ENCODE peak calls at places on chromosomes 3 and 15, in five cellular contexts. H is foreskin keratinocyte, O is mammary epithelial cell, P is mucosa of descending colon, F is ovary. C is an unnamed sample.

GRCh38 chr15:73239564-73240208 is 129.1 kb downstream of the HCN4 start:
- DNase-seq in H (no peak), P (no peak), F (no peak), O (peak), C (no peak)

GRCh38 chr15:40269604-40270003 is 13.3 kb downstream of the ANKRD63 start:
- DNase-seq in O (no peak), H (no peak), F (no peak), P (no peak), C (no peak)

GRCh38 chr3:178146406-178146831 is 389.8 kb upstream of the KCNMB2 start:
- DNase-seq in P (no peak), H (no peak), O (no peak), F (no peak), C (no peak)

GRCh38 chr3:184648726-184649125 is 63.1 kb downstream of the MAGEF1 start:
- DNase-seq in P (no peak), F (no peak), H (no peak), O (no peak), C (no peak)

GRCh38 chr3:160661660-160662059 is 15.3 kb upstream of the ARL14 start:
- DNase-seq in F (no peak), H (no peak), P (no peak), O (no peak), C (no peak)

GRCh38 chr3:56076746-56077145 is 391.5 kb downstream of the ERC2 start:
- DNase-seq in O (peak), H (peak), F (no peak), P (no peak), C (no peak)

GRCh38 chr15:33618300-33618699 is 307.5 kb downstream of the RYR3 start:
- DNase-seq in O (no peak), H (no peak), F (no peak), P (no peak), C (no peak)

GRCh38 chr3:11335056-11335608 is 62.9 kb downstream of the ATG7 start:
- DNase-seq in O (peak), F (no peak), H (peak), P (peak), C (peak)

GRCh38 chr3:9111349-9112265 is 137.8 kb downstream of the SRGAP3 start:
- DNase-seq in F (peak), H (no peak), P (no peak), O (no peak), C (no peak)

GRCh38 chr15:37764733-37765191 is 169.7 kb upstream of the TMCO5A start:
- DNase-seq in H (peak), F (no peak), O (peak), P (peak), C (peak)

GRCh38 chr3:40494698-40495097 is 11.1 kb upstream of the ZNF620 start:
- DNase-seq in H (no peak), O (no peak), P (no peak), F (no peak), C (no peak)

GRCh38 chr15:22942877-22943276 is 37.3 kb downstream of the CYFIP1 start:
- DNase-seq in P (no peak), O (no peak), F (no peak), H (no peak), C (no peak)

GRCh38 chr3:140223197-140223596 is 288.2 kb downstream of the CLSTN2 start:
- DNase-seq in O (no peak), H (no peak), P (no peak), F (no peak), C (no peak)

GRCh38 chr3:140216249-140216648 is 281.3 kb downstream of the CLSTN2 start:
- DNase-seq in O (peak), F (no peak), P (no peak), H (no peak), C (no peak)

GRCh38 chr3:140219161-140219745 is 284.3 kb downstream of the CLSTN2 start:
- DNase-seq in P (no peak), O (no peak), F (no peak), H (no peak), C (peak)

GRCh38 chr3:140223631-140224030 is 288.6 kb downstream of the CLSTN2 start:
- DNase-seq in H (peak), P (no peak), O (peak), F (no peak), C (no peak)

GRCh38 chr3:140219923-140220452 is 285.0 kb downstream of the CLSTN2 start:
- DNase-seq in O (no peak), H (no peak), P (peak), F (no peak), C (no peak)
- TF ChIP-seq CTCF in O (peak), H (peak), P (no peak), F (no peak), C (no peak)

GRCh38 chr3:52650437-52650836 is 35.3 kb downstream of the PBRM1 start:
- DNase-seq in F (no peak), P (no peak), H (no peak), O (no peak), C (no peak)
- TF ChIP-seq CTCF in F (no peak), P (no peak), H (no peak), O (no peak), C (no peak)

DNA sequence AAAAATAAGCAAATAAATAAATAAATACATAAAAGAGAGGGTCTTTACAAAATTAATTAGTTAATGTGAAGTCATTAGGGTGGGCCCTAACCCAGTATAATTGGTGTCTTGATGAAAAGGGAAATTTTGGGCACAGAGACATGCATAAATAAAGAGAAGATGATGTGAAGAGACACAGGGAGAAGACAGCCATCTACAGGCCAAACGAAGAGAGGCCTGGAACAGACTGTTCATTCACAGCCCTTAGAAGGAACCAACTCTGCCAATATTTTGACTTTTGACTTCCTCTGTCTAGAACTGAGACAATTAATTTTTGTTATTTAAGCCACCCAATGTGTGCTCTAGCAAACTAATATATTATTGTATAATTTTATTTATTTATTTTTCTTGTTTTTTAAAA is 29.6 kb upstream of the SELENOK start:
- DNase-seq in P (peak), H (no peak), F (no peak), O (peak), C (no peak)
- TF ChIP-seq CTCF in P (peak), H (peak), F (no peak), O (peak), C (no peak)

GRCh38 chr15:41581110-41581509 is 22.1 kb downstream of the TYRO3 start:
- DNase-seq in P (no peak), O (peak), H (no peak), F (no peak), C (no peak)
- TF ChIP-seq CTCF in P (no peak), O (no peak), H (peak), F (no peak), C (no peak)

DNA sequence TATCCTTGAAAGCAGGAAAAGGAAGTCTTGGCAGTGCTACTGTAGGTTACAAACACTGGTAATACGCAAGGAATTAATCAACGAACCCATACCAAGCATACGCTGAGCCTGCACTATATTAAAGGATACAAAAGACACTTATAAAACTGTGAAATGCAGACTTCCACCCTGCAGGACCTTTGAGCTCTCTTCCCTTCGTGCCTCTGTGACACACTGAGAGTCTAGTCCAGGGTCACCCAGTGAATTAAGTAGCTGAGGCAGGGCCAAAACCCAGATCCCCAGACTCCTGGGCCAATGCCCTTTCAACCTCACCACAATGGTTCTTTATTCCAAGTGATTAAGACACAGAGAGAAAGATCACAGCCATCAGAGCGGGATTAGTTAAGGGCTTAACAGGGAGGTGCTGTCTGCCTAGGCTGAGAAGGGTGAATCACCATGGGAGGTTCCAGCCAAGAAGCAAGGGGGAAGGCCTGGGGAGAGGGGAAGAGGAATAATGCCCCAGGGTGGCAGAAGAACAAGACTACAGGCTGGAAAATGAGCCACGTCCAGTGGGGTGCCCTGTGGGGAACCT is 6.8 kb downstream of the ANXA2 start:
- DNase-seq in P (peak), F (peak), O (peak), H (peak), C (no peak)
- TF ChIP-seq CTCF in P (no peak), F (no peak), O (no peak), H (peak), C (no peak)

GRCh38 chr3:24645047-24645446 is 150.4 kb upstream of the THRB start:
- DNase-seq in F (no peak), P (no peak), H (no peak), O (no peak), C (no peak)

GRCh38 chr3:24639061-24639460 is 144.4 kb upstream of the THRB start:
- DNase-seq in F (no peak), H (no peak), O (no peak), P (no peak), C (no peak)

GRCh38 chr3:24641628-24642027 is 147.0 kb upstream of the THRB start:
- DNase-seq in F (no peak), H (no peak), P (no peak), O (no peak), C (no peak)

GRCh38 chr3:24639640-24640329 is 145.1 kb upstream of the THRB start:
- DNase-seq in P (no peak), H (no peak), O (no peak), F (no peak), C (no peak)

DNA sequence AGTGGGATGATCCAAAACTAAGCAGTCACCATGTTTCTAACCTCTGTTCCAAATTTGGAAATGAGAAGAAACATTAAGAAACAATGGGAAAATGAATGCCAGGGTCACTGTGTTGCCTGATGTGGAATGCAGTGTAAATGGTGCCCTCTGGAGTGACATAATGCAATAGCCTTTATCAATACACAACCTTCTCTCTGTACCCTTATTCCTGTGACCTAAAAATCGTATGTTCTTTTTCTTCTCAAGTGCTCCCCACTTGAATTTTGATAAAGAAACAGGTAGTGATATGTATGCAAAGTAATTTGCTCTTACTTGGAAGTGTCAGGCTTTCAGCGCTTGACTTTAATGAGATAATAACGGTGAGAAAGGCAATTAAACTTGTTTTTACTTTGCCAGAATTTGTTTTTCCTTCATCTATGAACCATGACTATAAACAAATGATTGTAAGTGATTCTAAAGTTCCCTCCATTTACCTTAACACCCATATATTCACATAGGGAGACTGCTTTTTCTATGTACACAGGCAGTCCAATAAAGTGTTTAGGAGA is 145.8 kb upstream of the THRB start:
- DNase-seq in P (peak), F (no peak), O (peak), H (peak), C (no peak)
- TF ChIP-seq CTCF in P (no peak), F (no peak), O (peak), H (peak), C (peak)

DNA sequence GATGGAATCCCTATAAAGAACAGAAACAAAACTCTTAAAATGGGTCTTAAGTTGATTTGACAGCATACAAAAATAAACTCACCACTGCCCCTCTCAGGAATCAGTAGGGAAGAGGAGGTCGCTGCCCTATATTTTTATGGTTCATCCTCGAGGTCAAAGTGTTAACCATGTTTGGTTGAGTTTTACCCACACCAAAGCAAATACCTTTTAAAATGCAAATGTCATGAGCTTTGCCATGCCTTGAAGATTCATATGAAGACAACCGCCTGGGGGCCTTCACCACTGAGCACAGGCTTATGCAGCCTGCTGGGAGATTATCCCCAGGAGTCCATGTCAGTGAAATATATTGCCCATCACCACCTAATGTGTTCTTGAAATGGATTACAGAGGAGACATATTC is 66.1 kb downstream of the GLB1 start:
- DNase-seq in F (no peak), P (no peak), H (no peak), O (no peak), C (no peak)
- TF ChIP-seq CTCF in F (no peak), P (no peak), H (peak), O (no peak), C (no peak)

C was measured in nephron progenitor cell.